ENCODE peak calls at places on chromosome 22, in four cellular contexts. Y, M, S and J are unnamed samples.

GRCh38 chr22:38313384-38313955 is 3.8 kb downstream of the CSNK1E start:
- DNase-seq in S (peak), M (no peak), Y (no peak), J (no peak)

GRCh38 chr22:17552737-17553136 is 10.6 kb upstream of the SLC25A18 start:
- DNase-seq in Y (no peak), S (no peak), M (no peak), J (no peak)

GRCh38 chr22:40509401-40510134 is 127.0 kb downstream of the MRTFA start:
- DNase-seq in M (no peak), S (peak), Y (no peak), J (no peak)

GRCh38 chr22:38924197-38924952 is 33.0 kb upstream of the APOBEC3A start:
- DNase-seq in Y (no peak), M (peak), S (peak), J (peak)

GRCh38 chr22:21977814-21978213 is 4.8 kb downstream of the TOP3B start:
- DNase-seq in M (no peak), Y (no peak), S (no peak), J (no peak)

GRCh38 chr22:28435271-28435825 is 244.3 kb downstream of the TTC28 start:
- DNase-seq in Y (no peak), S (peak), M (peak), J (no peak)

GRCh38 chr22:38257650-38258246 is 15.1 kb downstream of the TMEM184B start:
- DNase-seq in M (no peak), Y (no peak), S (peak), J (no peak)

GRCh38 chr22:28791841-28792490 is 8.4 kb downstream of the XBP1 start:
- DNase-seq in M (no peak), S (no peak), Y (no peak), J (no peak)

GRCh38 chr22:37675930-37676571 is 615 bp downstream of the LGALS1 start:
- DNase-seq in S (peak), Y (no peak), M (no peak), J (no peak)

GRCh38 chr22:17009640-17010291 is 1.7 kb upstream of the GAB4 start:
- DNase-seq in S (no peak), Y (no peak), M (no peak), J (no peak)

GRCh38 chr22:45544588-45545170 is 42.0 kb downstream of the FBLN1 start:
- DNase-seq in S (no peak), Y (no peak), M (peak), J (no peak)

GRCh38 chr22:32951081-32951806 is 106.9 kb downstream of the SYN3 start:
- DNase-seq in M (no peak), S (no peak), Y (no peak), J (peak)

GRCh38 chr22:27406389-27406861 is 395.1 kb downstream of the MN1 start:
- DNase-seq in S (no peak), Y (no peak), M (no peak), J (no peak)

GRCh38 chr22:46109474-46110003 is 40.8 kb upstream of the PPARA start:
- DNase-seq in S (no peak), M (no peak), Y (no peak), J (no peak)

GRCh38 chr22:38302906-38303305 is 14.3 kb downstream of the CSNK1E start:
- DNase-seq in Y (no peak), S (no peak), M (no peak), J (no peak)

GRCh38 chr22:27650985-27651384 is 150.6 kb downstream of the MN1 start:
- DNase-seq in S (no peak), Y (no peak), M (no peak), J (no peak)

GRCh38 chr22:37607010-37607911 is 1.4 kb upstream of the GGA1 start:
- DNase-seq in S (peak), Y (peak), M (peak), J (peak)

GRCh38 chr22:47605441-47605840 is 843.0 kb downstream of the TBC1D22A start:
- DNase-seq in Y (no peak), S (no peak), M (no peak), J (no peak)

GRCh38 chr22:35154937-35155387 is 89.0 kb downstream of the ISX start:
- DNase-seq in M (peak), S (peak), Y (peak), J (peak)

GRCh38 chr22:33248927-33249326 is 190.7 kb upstream of the SYN3 start:
- DNase-seq in Y (no peak), M (no peak), S (no peak), J (no peak)

GRCh38 chr22:46295277-46295971 is 1.2 kb upstream of the GTSE1 start:
- DNase-seq in Y (no peak), S (no peak), M (no peak), J (peak)

GRCh38 chr22:45504703-45505341 is 2.1 kb downstream of the FBLN1 start:
- DNase-seq in Y (no peak), M (no peak), S (peak), J (peak)

GRCh38 chr22:38481162-38481870 is 13.4 kb downstream of the KDELR3 start:
- DNase-seq in M (no peak), S (no peak), Y (no peak), J (no peak)

GRCh38 chr22:46737976-46738641 is at the start of gene CERK:
- DNase-seq in Y (peak), M (peak), S (peak), J (no peak)

GRCh38 chr22:27045103-27045940 is 387.9 kb downstream of the MIAT start:
- DNase-seq in S (peak), M (no peak), Y (no peak), J (no peak)

GRCh38 chr22:46355369-46355995 is 20.0 kb downstream of the TRMU start:
- DNase-seq in Y (peak), S (peak), M (peak), J (peak)

GRCh38 chr22:20275836-20276235 is 7.7 kb upstream of the RTN4R start:
- DNase-seq in S (no peak), Y (no peak), M (no peak), J (no peak)

GRCh38 chr22:20273720-20274119 is 5.6 kb upstream of the RTN4R start:
- DNase-seq in S (no peak), M (no peak), Y (no peak), J (no peak)

GRCh38 chr22:20271114-20271994 is 3.2 kb upstream of the RTN4R start:
- DNase-seq in Y (no peak), M (no peak), S (no peak), J (no peak)

GRCh38 chr22:20272174-20272573 is 4.1 kb upstream of the RTN4R start:
- DNase-seq in Y (no peak), M (no peak), S (no peak), J (no peak)

DNA sequence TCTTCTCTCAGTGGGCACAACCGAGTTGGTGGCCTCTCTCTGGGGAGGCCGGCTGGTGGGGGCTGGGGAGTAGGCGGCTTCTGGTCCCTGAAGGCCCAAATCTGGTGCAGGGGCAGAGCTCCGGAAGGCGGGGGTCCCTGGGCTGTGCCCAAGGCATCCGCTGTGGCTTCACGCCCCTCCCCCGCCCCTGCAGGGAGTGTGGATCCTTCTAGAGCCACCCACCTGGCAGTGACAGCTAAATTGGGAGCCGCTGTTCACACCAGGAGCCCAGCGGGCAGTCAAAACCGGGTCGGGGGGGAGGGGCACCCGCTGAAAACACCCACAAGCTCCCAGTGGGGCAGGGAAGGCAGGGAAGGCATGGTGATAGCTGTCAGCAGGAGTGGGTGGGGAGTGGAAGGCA is 4.6 kb upstream of the RTN4R start:
- DNase-seq in M (no peak), S (no peak), Y (no peak), J (no peak)
- TF ChIP-seq POLR2A in M (no peak), S (no peak), Y (no peak), J (no peak)

GRCh38 chr22:36165161-36165560 is 4.6 kb upstream of the APOL3 start:
- DNase-seq in M (no peak), S (no peak), Y (no peak), J (no peak)

GRCh38 chr22:36163497-36163896 is 2.9 kb upstream of the APOL3 start:
- DNase-seq in S (no peak), M (no peak), Y (no peak), J (no peak)

GRCh38 chr22:36164621-36165020 is 4.1 kb upstream of the APOL3 start:
- DNase-seq in M (no peak), Y (no peak), S (no peak), J (no peak)

GRCh38 chr22:36160499-36160942 is at the start of gene APOL3:
- DNase-seq in S (peak), Y (no peak), M (peak), J (peak)

GRCh38 chr22:36162127-36163034 is 1.8 kb upstream of the APOL3 start:
- DNase-seq in M (no peak), S (no peak), Y (no peak), J (no peak)
- TF ChIP-seq POLR2A in M (no peak), S (no peak), Y (no peak), J (no peak)

GRCh38 chr22:31749636-31750364 is at the start of gene PRR14L:
- DNase-seq in Y (peak), S (peak), M (peak), J (peak)
- TF ChIP-seq POLR2A in Y (peak), S (peak), M (peak), J (peak)

DNA sequence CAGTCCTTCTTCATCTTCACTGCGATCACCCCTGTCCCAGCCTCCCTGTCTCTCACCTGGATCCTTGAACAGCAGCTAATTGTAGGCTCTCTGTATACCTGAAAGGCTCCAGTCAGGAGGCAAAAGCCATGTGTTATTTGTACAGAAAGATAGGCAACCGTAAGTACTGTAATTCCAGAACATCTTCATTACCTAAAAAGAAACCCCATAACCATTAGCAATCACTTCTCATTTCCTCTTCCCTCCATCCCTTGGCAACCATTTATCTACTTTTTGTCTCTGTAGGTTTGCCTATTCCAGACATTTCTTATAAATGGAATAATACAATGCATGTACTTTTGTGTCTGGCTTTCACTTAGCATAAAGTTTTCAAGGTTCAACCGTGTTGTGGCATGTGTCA is 17.8 kb downstream of the NAGA start:
- DNase-seq in Y (no peak), S (no peak), M (no peak), J (no peak)
- TF ChIP-seq POLR2A in Y (no peak), S (no peak), M (no peak), J (no peak)

GRCh38 chr22:20494978-20495860 is at the start of gene KLHL22:
- DNase-seq in M (no peak), S (peak), Y (peak), J (peak)
- TF ChIP-seq POLR2A in M (no peak), S (peak), Y (no peak), J (no peak)

GRCh38 chr22:44033689-44034088 is 9.6 kb downstream of the PARVB start:
- DNase-seq in S (no peak), M (no peak), Y (no peak), J (no peak)

GRCh38 chr22:44042822-44043221 is 18.7 kb downstream of the PARVB start:
- DNase-seq in M (no peak), Y (no peak), S (no peak), J (peak)

GRCh38 chr22:44033287-44033686 is 9.2 kb downstream of the PARVB start:
- DNase-seq in M (no peak), S (no peak), Y (no peak), J (no peak)

GRCh38 chr22:44039566-44040171 is 15.6 kb downstream of the PARVB start:
- DNase-seq in S (no peak), Y (no peak), M (no peak), J (no peak)

GRCh38 chr22:44037519-44038370 is 13.6 kb downstream of the PARVB start:
- DNase-seq in M (no peak), S (no peak), Y (no peak), J (peak)
- TF ChIP-seq POLR2A in M (no peak), S (no peak), Y (no peak), J (no peak)

DNA sequence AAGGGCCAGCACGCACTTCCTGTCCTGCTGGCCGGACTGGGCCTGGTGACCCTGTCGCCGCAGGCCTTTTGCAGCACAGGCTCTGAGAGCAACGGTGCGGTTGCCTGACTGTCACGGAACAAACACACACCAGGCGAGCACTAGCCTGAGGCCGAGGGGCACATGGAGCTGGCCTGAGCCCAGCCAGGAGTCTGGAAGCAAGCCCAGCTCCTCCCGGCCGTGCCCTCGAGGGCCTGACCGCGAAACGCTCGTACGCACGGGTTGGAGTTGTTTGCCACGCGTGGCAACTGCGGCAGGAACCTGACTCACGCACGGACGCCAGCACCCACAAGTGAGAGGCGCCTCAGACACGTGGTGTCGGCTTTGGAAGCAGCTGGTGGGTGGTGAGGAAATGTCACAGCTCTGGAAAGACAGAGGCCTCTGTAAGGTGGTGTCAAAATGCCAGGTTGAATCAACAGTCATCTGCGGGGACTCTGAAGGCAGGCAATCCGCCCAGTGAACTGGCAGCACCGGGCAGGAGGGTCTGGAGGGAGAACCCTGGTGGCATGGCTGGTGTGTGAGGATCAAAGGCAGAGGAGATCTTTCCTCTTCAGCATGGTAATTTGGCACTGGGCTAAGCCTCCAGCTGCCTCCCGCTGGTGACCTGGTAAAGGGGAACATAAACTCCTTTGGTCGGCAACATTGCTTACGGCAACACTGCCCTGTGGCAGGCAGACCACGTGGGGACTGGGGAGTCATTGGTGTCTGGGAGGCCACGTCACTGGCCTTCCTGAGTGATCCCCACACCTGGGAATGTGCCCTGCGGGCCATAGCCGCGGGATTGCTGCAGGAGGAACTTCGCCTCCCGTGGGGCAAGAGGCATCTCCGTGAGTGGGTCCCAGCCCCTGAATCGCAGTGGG is 15.3 kb upstream of the IL17REL start:
- DNase-seq in M (no peak), S (no peak), Y (no peak), J (no peak)
- TF ChIP-seq POLR2A in M (no peak), S (no peak), Y (no peak), J (no peak)

DNA sequence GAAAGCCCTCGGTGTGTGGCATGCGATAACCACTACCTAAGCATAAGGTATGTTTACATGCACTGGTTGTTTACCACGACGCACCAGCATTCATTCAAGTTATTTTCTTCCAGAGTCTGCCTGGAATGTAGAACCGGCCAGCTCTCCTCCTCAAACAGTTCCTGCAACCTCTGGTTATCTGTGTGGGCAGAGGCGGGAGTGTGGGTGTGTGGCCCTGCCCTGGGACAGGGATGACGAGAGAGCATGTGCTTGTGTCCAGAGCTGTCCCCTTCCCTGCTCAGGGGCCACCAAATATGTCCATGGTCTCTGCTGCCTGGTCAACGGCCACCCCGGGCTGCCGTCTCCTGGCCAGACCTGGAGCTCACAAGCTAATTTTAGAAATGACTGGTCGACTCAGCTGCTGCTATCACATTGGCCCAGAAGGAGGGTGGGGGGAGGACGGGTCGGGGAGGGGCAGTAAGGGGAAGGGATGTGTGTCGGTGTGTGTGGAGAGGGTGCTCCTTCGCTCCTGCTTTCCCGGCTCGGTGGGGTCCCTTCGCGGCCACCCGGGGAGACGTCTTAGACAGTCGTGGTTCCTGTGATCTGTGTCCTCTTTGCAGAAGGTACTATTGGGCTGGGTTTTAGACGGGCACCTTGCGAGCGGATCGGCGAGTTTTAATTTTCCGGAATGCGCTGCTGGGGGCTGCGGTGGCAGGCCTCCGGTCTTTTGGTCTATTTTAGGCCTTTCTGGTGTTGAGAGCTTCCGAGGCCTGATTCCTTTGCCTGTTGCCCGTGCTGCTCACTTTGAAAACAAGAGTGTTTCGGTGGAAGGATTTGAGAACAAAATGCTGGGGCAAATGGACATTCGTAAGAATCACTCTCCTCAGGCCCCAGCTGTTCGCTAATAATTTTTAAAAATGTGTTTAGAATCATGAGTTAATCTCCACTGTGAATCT is at the start of gene MYO18B:
- DNase-seq in M (no peak), Y (no peak), S (no peak), J (peak)
- TF ChIP-seq POLR2A in M (no peak), Y (no peak), S (no peak), J (no peak)

DNA sequence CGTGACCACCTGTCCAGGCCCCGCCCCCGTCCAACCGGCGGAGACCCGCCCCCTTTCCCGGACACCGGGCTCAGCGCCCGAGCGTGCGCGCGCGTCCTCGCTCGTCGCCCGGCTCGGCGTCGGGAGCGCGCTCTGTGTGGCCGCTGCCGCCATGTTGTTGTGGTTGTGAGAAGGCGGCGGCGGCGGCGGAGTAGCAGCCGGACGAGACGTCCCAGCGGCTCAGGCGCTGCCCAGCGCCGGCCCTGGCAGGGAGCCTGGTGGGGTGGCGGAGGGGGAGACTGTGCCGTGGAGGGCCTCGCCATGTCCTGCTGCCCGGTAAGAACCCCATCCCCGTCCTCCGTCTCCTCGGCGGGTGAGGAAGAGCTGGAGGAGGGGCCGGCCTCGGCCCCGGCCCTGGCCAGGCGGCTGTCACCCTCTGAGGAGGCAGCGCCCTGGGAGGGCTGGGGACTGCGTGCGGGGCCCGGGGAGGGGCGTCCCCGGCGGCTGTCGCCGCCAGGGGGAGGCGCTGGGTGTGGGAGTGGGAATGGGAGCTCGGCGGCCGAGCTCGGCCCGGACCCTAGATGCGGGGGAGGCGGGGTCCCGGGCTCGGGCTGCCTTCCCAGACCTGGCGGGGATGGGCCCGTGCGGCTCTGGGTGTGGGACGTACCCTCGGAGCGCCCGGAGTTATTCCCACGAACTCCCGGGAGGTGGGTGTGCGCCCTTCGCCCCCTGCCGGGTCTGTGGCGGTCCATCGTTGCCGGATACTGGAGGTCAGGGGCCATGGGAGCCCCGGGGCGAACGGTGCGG is at the start of gene MTMR3:
- DNase-seq in Y (peak), M (peak), S (peak), J (peak)
- TF ChIP-seq POLR2A in Y (peak), M (peak), S (peak), J (peak)